ENCODE peak calls at places on chromosome 15, in four cellular contexts. One of them, this sample, is unnamed.

GRCh38 chr15:39131605-39132004 is 449.3 kb upstream of the THBS1 start:
- DNase-seq in H1: no peak
- DNase-seq in SK-N-SH: no peak
- DNase-seq in GM12878: no peak
- DNase-seq in this sample: no peak

GRCh38 chr15:40358492-40359353 is 704 bp downstream of the DISP2 start:
- DNase-seq in H1: no peak
- DNase-seq in GM12878: no peak
- DNase-seq in SK-N-SH: peak; percentile 76
- DNase-seq in this sample: no peak

GRCh38 chr15:82554351-82554750 is 14.1 kb upstream of the RPS17 start:
- DNase-seq in SK-N-SH: no peak
- DNase-seq in GM12878: no peak
- DNase-seq in H1: no peak
- DNase-seq in this sample: no peak

GRCh38 chr15:86849563-86849962 is 769.9 kb downstream of the AGBL1 start:
- DNase-seq in GM12878: no peak
- DNase-seq in H1: no peak
- DNase-seq in SK-N-SH: no peak
- DNase-seq in this sample: no peak

GRCh38 chr15:41572866-41573265 is 13.9 kb downstream of the TYRO3 start:
- DNase-seq in GM12878: no peak
- DNase-seq in SK-N-SH: no peak
- DNase-seq in H1: no peak
- DNase-seq in this sample: no peak

GRCh38 chr15:78934063-78935023 is 10.5 kb downstream of the CTSH start:
- DNase-seq in GM12878: no peak
- DNase-seq in SK-N-SH: no peak
- DNase-seq in H1: no peak
- DNase-seq in this sample: no peak

GRCh38 chr15:100170673-100171210 is 171.0 kb downstream of the ADAMTS17 start:
- DNase-seq in GM12878: no peak
- DNase-seq in H1: no peak
- DNase-seq in SK-N-SH: no peak
- DNase-seq in this sample: no peak

GRCh38 chr15:58931985-58932384 is 1.5 kb downstream of the SLTM start:
- DNase-seq in H1: no peak
- DNase-seq in GM12878: peak; percentile 23
- DNase-seq in SK-N-SH: peak; percentile 9
- DNase-seq in this sample: peak; percentile 9

GRCh38 chr15:72536506-72536905 is 62.4 kb downstream of the ARIH1 start:
- DNase-seq in H1: no peak
- DNase-seq in GM12878: no peak
- DNase-seq in SK-N-SH: no peak
- DNase-seq in this sample: no peak

GRCh38 chr15:69749797-69750196 is 297.2 kb downstream of the RPLP1 start:
- DNase-seq in H1: no peak
- DNase-seq in GM12878: no peak
- DNase-seq in SK-N-SH: no peak
- DNase-seq in this sample: no peak

GRCh38 chr15:59372352-59373211 is at the start of gene MYO1E:
- DNase-seq in GM12878: peak; percentile 72
- DNase-seq in SK-N-SH: peak; percentile 93
- DNase-seq in H1: peak; percentile 93
- DNase-seq in this sample: peak; percentile 96

GRCh38 chr15:31364301-31365031 is 37.8 kb downstream of the KLF13 start:
- DNase-seq in SK-N-SH: peak; percentile 65
- DNase-seq in GM12878: no peak
- DNase-seq in H1: no peak
- DNase-seq in this sample: no peak

GRCh38 chr15:23484870-23485269 is 37.8 kb upstream of the GOLGA6L2 start:
- DNase-seq in GM12878: no peak
- DNase-seq in SK-N-SH: no peak
- DNase-seq in H1: no peak
- DNase-seq in this sample: no peak

GRCh38 chr15:30030350-30030749 is 52.4 kb upstream of the GOLGA8J start:
- DNase-seq in H1: no peak
- DNase-seq in GM12878: no peak
- DNase-seq in SK-N-SH: no peak
- DNase-seq in this sample: no peak

GRCh38 chr15:101498076-101498730 is 8.7 kb upstream of the PCSK6 start:
- DNase-seq in SK-N-SH: no peak
- DNase-seq in GM12878: no peak
- DNase-seq in H1: peak; percentile 19
- DNase-seq in this sample: no peak

GRCh38 chr15:37246856-37247255 is 146.5 kb upstream of the MEIS2 start:
- DNase-seq in SK-N-SH: no peak
- DNase-seq in H1: no peak
- DNase-seq in GM12878: no peak
- DNase-seq in this sample: no peak

GRCh38 chr15:25022233-25022632 is 67.4 kb downstream of the SNRPN start:
- DNase-seq in GM12878: no peak
- DNase-seq in SK-N-SH: no peak
- DNase-seq in H1: no peak
- DNase-seq in this sample: no peak

GRCh38 chr15:34609658-34610057 is 26.2 kb upstream of the GOLGA8B start:
- DNase-seq in H1: no peak
- DNase-seq in SK-N-SH: no peak
- DNase-seq in GM12878: peak; percentile 15
- DNase-seq in this sample: no peak

GRCh38 chr15:63597033-63597790 is at the start of gene FBXL22:
- DNase-seq in SK-N-SH: no peak
- DNase-seq in GM12878: no peak
- DNase-seq in H1: no peak
- DNase-seq in this sample: no peak

GRCh38 chr15:40146037-40146436 is 14.8 kb upstream of the BUB1B start:
- DNase-seq in H1: peak; percentile 16
- DNase-seq in SK-N-SH: no peak
- DNase-seq in GM12878: no peak
- DNase-seq in this sample: no peak

GRCh38 chr15:32643907-32644445 is 2.5 kb downstream of the SCG5 start:
- DNase-seq in H1: no peak
- DNase-seq in SK-N-SH: no peak
- DNase-seq in GM12878: no peak
- DNase-seq in this sample: no peak

GRCh38 chr15:66821307-66821706 is 119.3 kb downstream of the SMAD6 start:
- DNase-seq in GM12878: no peak
- DNase-seq in H1: no peak
- DNase-seq in SK-N-SH: no peak
- DNase-seq in this sample: no peak

GRCh38 chr15:71888797-71889196 is 78.4 kb downstream of the NR2E3 start:
- DNase-seq in H1: no peak
- DNase-seq in SK-N-SH: no peak
- DNase-seq in GM12878: peak; percentile 56
- DNase-seq in this sample: no peak

GRCh38 chr15:31598620-31599019 is 272.0 kb downstream of the KLF13 start:
- DNase-seq in H1: peak; percentile 67
- DNase-seq in SK-N-SH: no peak
- DNase-seq in GM12878: no peak
- DNase-seq in this sample: peak; percentile 14

GRCh38 chr15:94667109-94667508 is 435.7 kb downstream of the MCTP2 start:
- DNase-seq in GM12878: no peak
- DNase-seq in SK-N-SH: no peak
- DNase-seq in H1: no peak
- DNase-seq in this sample: no peak

GRCh38 chr15:64264511-64264910 is 91.5 kb downstream of the CSNK1G1 start:
- DNase-seq in SK-N-SH: no peak
- DNase-seq in H1: no peak
- DNase-seq in GM12878: no peak
- DNase-seq in this sample: no peak

GRCh38 chr15:27454281-27455060 is 483.5 kb downstream of the GABRG3 start:
- DNase-seq in GM12878: no peak
- DNase-seq in H1: no peak
- DNase-seq in SK-N-SH: no peak
- DNase-seq in this sample: no peak

GRCh38 chr15:78597583-78597982 is 23.2 kb downstream of the CHRNA3 start:
- DNase-seq in GM12878: no peak
- DNase-seq in SK-N-SH: no peak
- DNase-seq in H1: no peak
- DNase-seq in this sample: no peak

GRCh38 chr15:42133892-42134502 is 22.4 kb downstream of the PLA2G4F start:
- DNase-seq in H1: peak; percentile 95
- DNase-seq in SK-N-SH: peak; percentile 50
- DNase-seq in GM12878: no peak
- DNase-seq in this sample: peak; percentile 52

GRCh38 chr15:62083168-62084154 is 16.7 kb downstream of the C2CD4A start:
- DNase-seq in H1: no peak
- DNase-seq in SK-N-SH: no peak
- DNase-seq in GM12878: no peak
- DNase-seq in this sample: no peak

GRCh38 chr15:99906793-99907192 is 173.6 kb upstream of the LYSMD4 start:
- DNase-seq in GM12878: no peak
- DNase-seq in H1: no peak
- DNase-seq in SK-N-SH: no peak
- DNase-seq in this sample: no peak

GRCh38 chr15:58401276-58401675 is 30.5 kb upstream of the LIPC start:
- DNase-seq in SK-N-SH: no peak
- DNase-seq in GM12878: no peak
- DNase-seq in H1: no peak
- DNase-seq in this sample: no peak

GRCh38 chr15:63323798-63324651 is 46.6 kb downstream of the APH1B start:
- DNase-seq in H1: no peak
- DNase-seq in SK-N-SH: peak; percentile 31
- DNase-seq in GM12878: no peak
- DNase-seq in this sample: peak; percentile 3

GRCh38 chr15:100334905-100335304 is 6.9 kb downstream of the ADAMTS17 start:
- DNase-seq in H1: no peak
- DNase-seq in SK-N-SH: peak; percentile 53
- DNase-seq in GM12878: no peak
- DNase-seq in this sample: no peak

GRCh38 chr15:28977377-28978010 is 91.7 kb downstream of the APBA2 start:
- DNase-seq in H1: no peak
- DNase-seq in SK-N-SH: no peak
- DNase-seq in GM12878: no peak
- DNase-seq in this sample: no peak

GRCh38 chr15:70853270-70853854 is 595 bp downstream of the LARP6 start:
- DNase-seq in GM12878: no peak
- DNase-seq in SK-N-SH: peak; percentile 79
- DNase-seq in H1: peak; percentile 76
- DNase-seq in this sample: no peak

GRCh38 chr15:66323312-66323928 is 30.1 kb downstream of the DIS3L start:
- DNase-seq in H1: no peak
- DNase-seq in GM12878: no peak
- DNase-seq in SK-N-SH: no peak
- DNase-seq in this sample: no peak

GRCh38 chr15:96316953-96317629 is 13.4 kb upstream of the NR2F2 start:
- DNase-seq in H1: no peak
- DNase-seq in GM12878: no peak
- DNase-seq in SK-N-SH: no peak
- DNase-seq in this sample: no peak
- H3K27ac ChIP-seq in H1: no peak overlapping the region
- H3K27ac ChIP-seq in GM12878: no peak overlapping the region
- H3K27ac ChIP-seq in SK-N-SH: no peak overlapping the region
- H3K27ac ChIP-seq in this sample: no peak overlapping the region

DNA sequence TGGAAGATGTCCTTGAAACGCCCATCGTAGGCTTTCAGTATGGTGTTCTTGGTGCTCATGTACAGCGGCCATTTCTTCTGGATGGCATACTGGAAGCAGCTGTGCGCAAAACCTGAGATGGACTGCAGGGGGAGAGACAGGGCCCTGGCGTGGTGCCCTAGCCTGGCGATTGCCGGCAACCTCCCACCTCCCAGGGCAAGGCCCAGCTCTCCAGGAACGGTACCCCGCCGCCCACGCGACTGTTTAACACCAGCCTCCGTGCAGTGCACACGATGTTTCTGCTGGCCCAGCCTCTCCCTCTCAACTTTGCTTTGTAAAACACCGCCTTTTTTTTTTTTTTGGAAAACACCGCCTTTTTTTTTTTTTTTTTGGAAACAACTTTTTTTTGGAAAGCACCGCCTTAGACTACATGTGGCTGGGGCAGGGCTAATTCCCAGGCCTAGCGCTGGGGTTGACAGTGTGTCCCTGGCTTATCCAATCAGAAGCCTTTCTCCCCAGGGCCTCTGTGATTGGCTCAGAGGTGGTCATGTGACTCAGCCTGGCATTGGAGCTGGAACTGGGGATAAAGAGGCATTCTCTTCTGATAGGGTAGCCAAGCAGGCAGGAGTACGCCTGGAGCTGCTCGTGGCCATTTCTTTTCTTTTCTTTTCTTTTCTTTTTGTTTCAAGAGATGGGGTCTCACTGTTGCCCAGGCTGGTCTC is 14.7 kb downstream of the IDH2 start:
- DNase-seq in SK-N-SH: peak; percentile 77
- DNase-seq in H1: no peak
- DNase-seq in GM12878: no peak
- DNase-seq in this sample: peak; percentile 36
- TF ChIP-seq TCF12 in SK-N-SH: no peak
- TF ChIP-seq TCF12 in H1: no peak
- TF ChIP-seq TCF12 in GM12878: no peak
- TF ChIP-seq TCF12 in this sample: no peak

GRCh38 chr15:68289057-68289456 is 11.5 kb downstream of the FEM1B start:
- DNase-seq in SK-N-SH: no peak
- DNase-seq in GM12878: no peak
- DNase-seq in H1: no peak
- DNase-seq in this sample: no peak
- H3K27ac ChIP-seq in SK-N-SH: peak overlapping the region; percentile 16
- H3K27ac ChIP-seq in GM12878: no peak overlapping the region
- H3K27ac ChIP-seq in H1: no peak overlapping the region
- H3K27ac ChIP-seq in this sample: no peak overlapping the region

GRCh38 chr15:68315035-68315434 is 37.5 kb downstream of the FEM1B start:
- DNase-seq in H1: no peak
- DNase-seq in SK-N-SH: peak; percentile 2
- DNase-seq in GM12878: no peak
- DNase-seq in this sample: no peak

GRCh38 chr15:68316061-68316804 is 38.7 kb downstream of the FEM1B start:
- DNase-seq in H1: peak; percentile 72
- DNase-seq in SK-N-SH: no peak
- DNase-seq in GM12878: no peak
- DNase-seq in this sample: no peak

GRCh38 chr15:68313501-68314390 is 36.2 kb downstream of the FEM1B start:
- DNase-seq in GM12878: no peak
- DNase-seq in SK-N-SH: peak; percentile 18
- DNase-seq in H1: peak; percentile 48
- DNase-seq in this sample: no peak

GRCh38 chr15:68315495-68316007 is 38.0 kb downstream of the FEM1B start:
- DNase-seq in SK-N-SH: no peak
- DNase-seq in GM12878: no peak
- DNase-seq in H1: peak; percentile 76
- DNase-seq in this sample: no peak

DNA sequence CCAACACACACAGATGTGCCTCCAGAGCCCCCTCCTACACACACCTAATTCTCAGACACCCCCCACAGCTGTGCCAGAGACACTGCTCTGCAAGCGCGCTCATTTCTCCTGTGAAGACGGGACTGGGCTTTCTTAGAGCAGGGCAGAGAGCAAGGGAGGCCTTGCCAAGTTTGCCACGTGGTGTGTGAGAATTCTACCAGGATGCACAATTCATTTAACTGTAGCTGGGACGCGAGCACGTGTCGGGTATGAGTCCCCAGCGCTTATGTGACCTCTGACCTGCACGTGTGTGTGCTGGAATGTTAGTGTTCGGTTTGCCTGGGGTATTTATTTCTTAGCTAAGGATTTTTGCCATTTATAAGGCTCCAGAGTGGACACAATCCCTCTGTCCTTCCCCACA is 37.0 kb downstream of the FEM1B start:
- DNase-seq in SK-N-SH: peak; percentile 7
- DNase-seq in H1: no peak
- DNase-seq in GM12878: no peak
- DNase-seq in this sample: peak; percentile 18
- TF ChIP-seq TCF12 in SK-N-SH: no peak
- TF ChIP-seq TCF12 in H1: no peak
- TF ChIP-seq TCF12 in GM12878: no peak
- TF ChIP-seq TCF12 in this sample: no peak

This sample was measured in HepG2.